ENCODE peak calls at places on chromosome 1, in ten cellular contexts. B is fibroblast of the aortic adventitia, F is SK-N-SH, M is fibroblast of pulmonary artery, E is stomach, W is NB4, V is HL-60, U is AG09309, G is ovary, Q is HepG2. R is an unnamed sample.

GRCh38 chr1:2204384-2205190 is 10.0 kb upstream of the FAAP20 start:
- DNase-seq in G (peak), E (peak), B (peak), U (no peak), V (peak), M (peak), W (peak), F (peak), Q (peak), R (no peak)

GRCh38 chr1:28893403-28894102 is 20.8 kb upstream of the EPB41 start:
- DNase-seq in U (no peak), V (no peak), Q (no peak), M (peak), B (no peak), E (no peak), F (peak), W (peak), G (no peak), R (no peak)

GRCh38 chr1:206864939-206865671 is at the start of gene IL20:
- DNase-seq in G (peak), B (peak), W (peak), E (peak), V (peak), F (peak), Q (peak), M (peak), U (peak), R (peak)

GRCh38 chr1:233700338-233700737 is 86.4 kb downstream of the KCNK1 start:
- DNase-seq in G (no peak), W (no peak), F (no peak), B (no peak), E (peak), M (no peak), U (no peak), V (no peak), Q (no peak), R (no peak)

GRCh38 chr1:236027096-236027495 is 37.8 kb downstream of the NID1 start:
- DNase-seq in V (peak), F (no peak), G (no peak), B (no peak), U (no peak), W (peak), Q (no peak), M (no peak), E (no peak), R (no peak)

GRCh38 chr1:218717611-218718010 is 372.5 kb downstream of the TGFB2 start:
- DNase-seq in M (peak), Q (no peak), W (no peak), U (no peak), E (no peak), B (peak), F (no peak), V (no peak), G (no peak), R (no peak)

GRCh38 chr1:210898473-210898872 is 235.5 kb downstream of the KCNH1 start:
- DNase-seq in Q (no peak), V (no peak), B (no peak), G (no peak), W (no peak), F (no peak), E (no peak), M (no peak), U (no peak), R (no peak)

GRCh38 chr1:21175324-21175669 is 1.4 kb downstream of the EIF4G3 start:
- DNase-seq in B (peak), Q (no peak), G (no peak), E (peak), V (peak), F (peak), W (peak), M (peak), U (no peak), R (peak)

GRCh38 chr1:75791022-75791421 is 5.0 kb downstream of the RABGGTB start:
- DNase-seq in E (no peak), M (peak), U (no peak), W (no peak), Q (no peak), B (peak), G (no peak), V (no peak), F (no peak), R (no peak)

GRCh38 chr1:44594871-44595735 is 79.2 kb downstream of the TMEM53 start:
- DNase-seq in M (peak), E (peak), W (peak), U (no peak), G (peak), V (peak), F (peak), B (peak), Q (peak), R (peak)

GRCh38 chr1:8362701-8363101 is 44.8 kb downstream of the SLC45A1 start:
- DNase-seq in G (no peak), Q (no peak), F (no peak), U (no peak), M (no peak), E (no peak), W (no peak), V (no peak), B (no peak), R (no peak)

GRCh38 chr1:225941220-225941948 is at the start of gene LEFTY2:
- DNase-seq in W (no peak), F (peak), M (no peak), U (no peak), G (no peak), V (no peak), E (no peak), Q (no peak), B (no peak), R (no peak)

GRCh38 chr1:41919131-41919530 is 409 bp upstream of the HIVEP3 start:
- DNase-seq in V (no peak), B (no peak), E (no peak), U (no peak), M (no peak), G (no peak), Q (no peak), W (no peak), F (no peak), R (no peak)

GRCh38 chr1:178263341-178263740 is 169.4 kb downstream of the RASAL2 start:
- DNase-seq in F (no peak), E (no peak), M (no peak), G (no peak), Q (no peak), V (no peak), W (no peak), B (peak), U (no peak), R (no peak)

GRCh38 chr1:2586154-2587070 is at the start of gene PRXL2B:
- DNase-seq in F (peak), B (peak), V (peak), M (peak), E (peak), U (peak), Q (peak), W (peak), G (peak), R (peak)

GRCh38 chr1:152190589-152190988 is 31.6 kb upstream of the RPTN start:
- DNase-seq in W (no peak), B (peak), F (no peak), U (peak), M (peak), V (no peak), E (no peak), Q (no peak), G (no peak), R (no peak)

GRCh38 chr1:200512191-200512590 is 102.4 kb upstream of the ZNF281 start:
- DNase-seq in G (no peak), E (no peak), B (peak), Q (no peak), W (peak), F (no peak), M (peak), U (peak), V (no peak), R (no peak)

GRCh38 chr1:11940260-11940921 is 5.9 kb downstream of the PLOD1 start:
- DNase-seq in U (no peak), V (no peak), Q (peak), G (no peak), F (peak), B (peak), M (peak), E (no peak), W (no peak), R (no peak)

GRCh38 chr1:24751833-24752232 is 6.6 kb downstream of the CLIC4 start:
- DNase-seq in E (no peak), G (no peak), B (no peak), V (no peak), F (no peak), M (no peak), W (no peak), Q (no peak), U (no peak), R (no peak)

GRCh38 chr1:24756395-24756794 is 11.1 kb downstream of the CLIC4 start:
- DNase-seq in E (no peak), F (no peak), B (no peak), U (no peak), W (no peak), M (no peak), Q (no peak), G (no peak), V (no peak), R (no peak)

GRCh38 chr1:24749886-24750285 is 4.6 kb downstream of the CLIC4 start:
- DNase-seq in U (no peak), F (no peak), Q (no peak), M (no peak), B (no peak), E (no peak), V (no peak), G (no peak), W (no peak), R (no peak)

GRCh38 chr1:24752305-24752704 is 7.1 kb downstream of the CLIC4 start:
- DNase-seq in U (no peak), M (no peak), V (no peak), G (no peak), E (no peak), W (no peak), Q (no peak), B (no peak), F (no peak), R (no peak)

GRCh38 chr1:24754229-24754628 is 9.0 kb downstream of the CLIC4 start:
- DNase-seq in V (no peak), B (peak), G (no peak), E (no peak), F (no peak), M (peak), Q (no peak), U (no peak), W (no peak), R (no peak)
- H3K4me3 ChIP-seq in V (no peak), B (peak), G (no peak), E (no peak), F (no peak), M (no peak), Q (no peak), U (no peak), W (no peak), R (no peak)

GRCh38 chr1:154971341-154971998 is 923 bp upstream of the SHC1 start:
- DNase-seq in Q (no peak), M (peak), U (no peak), G (peak), V (no peak), E (peak), F (no peak), B (no peak), W (no peak), R (peak)

GRCh38 chr1:154970631-154971340 is at the start of gene SHC1:
- DNase-seq in Q (peak), F (peak), V (no peak), E (peak), W (peak), G (peak), U (peak), B (peak), M (peak), R (peak)

GRCh38 chr1:154973344-154974085 is 966 bp upstream of the CKS1B start:
- DNase-seq in M (peak), W (peak), V (peak), B (peak), F (peak), G (peak), U (peak), E (peak), Q (peak), R (peak)

GRCh38 chr1:154972517-154973343 is 1.8 kb upstream of the CKS1B start:
- DNase-seq in U (peak), F (no peak), B (peak), M (peak), Q (peak), G (peak), W (no peak), V (no peak), E (peak), R (peak)

GRCh38 chr1:154972213-154972516 is 1.6 kb upstream of the SHC1 start:
- DNase-seq in F (no peak), V (no peak), B (no peak), G (no peak), U (no peak), M (no peak), W (no peak), E (no peak), Q (no peak), R (no peak)
- H3K4me3 ChIP-seq in F (peak), V (no peak), B (peak), G (no peak), U (peak), M (peak), W (no peak), E (peak), Q (peak), R (no peak)

GRCh38 chr1:56648546-56648945 is 3.4 kb downstream of the PRKAA2 start:
- DNase-seq in W (no peak), Q (no peak), B (no peak), E (no peak), M (no peak), V (no peak), U (no peak), F (no peak), G (no peak), R (no peak)

GRCh38 chr1:56655991-56656613 is 11.0 kb downstream of the PRKAA2 start:
- DNase-seq in B (no peak), G (no peak), E (no peak), F (no peak), M (no peak), U (no peak), Q (no peak), W (no peak), V (no peak), R (no peak)

GRCh38 chr1:56658254-56658653 is 13.1 kb downstream of the PRKAA2 start:
- DNase-seq in B (no peak), W (no peak), F (no peak), Q (no peak), V (no peak), G (no peak), E (no peak), M (no peak), U (no peak), R (no peak)

GRCh38 chr1:56654126-56654923 is 9.2 kb downstream of the PRKAA2 start:
- DNase-seq in V (no peak), M (no peak), G (no peak), E (no peak), W (no peak), Q (no peak), B (peak), F (no peak), U (no peak), R (no peak)
- H3K4me3 ChIP-seq in V (no peak), M (no peak), G (no peak), E (no peak), W (no peak), Q (no peak), B (no peak), F (no peak), U (no peak), R (no peak)

GRCh38 chr1:183841950-183842816 is 37.3 kb downstream of the RGL1 start:
- DNase-seq in F (peak), W (no peak), E (no peak), U (peak), M (peak), V (no peak), Q (peak), G (no peak), B (peak), R (peak)
- H3K4me3 ChIP-seq in F (peak), W (no peak), E (no peak), U (no peak), M (peak), V (no peak), Q (peak), G (peak), B (no peak), R (no peak)

DNA sequence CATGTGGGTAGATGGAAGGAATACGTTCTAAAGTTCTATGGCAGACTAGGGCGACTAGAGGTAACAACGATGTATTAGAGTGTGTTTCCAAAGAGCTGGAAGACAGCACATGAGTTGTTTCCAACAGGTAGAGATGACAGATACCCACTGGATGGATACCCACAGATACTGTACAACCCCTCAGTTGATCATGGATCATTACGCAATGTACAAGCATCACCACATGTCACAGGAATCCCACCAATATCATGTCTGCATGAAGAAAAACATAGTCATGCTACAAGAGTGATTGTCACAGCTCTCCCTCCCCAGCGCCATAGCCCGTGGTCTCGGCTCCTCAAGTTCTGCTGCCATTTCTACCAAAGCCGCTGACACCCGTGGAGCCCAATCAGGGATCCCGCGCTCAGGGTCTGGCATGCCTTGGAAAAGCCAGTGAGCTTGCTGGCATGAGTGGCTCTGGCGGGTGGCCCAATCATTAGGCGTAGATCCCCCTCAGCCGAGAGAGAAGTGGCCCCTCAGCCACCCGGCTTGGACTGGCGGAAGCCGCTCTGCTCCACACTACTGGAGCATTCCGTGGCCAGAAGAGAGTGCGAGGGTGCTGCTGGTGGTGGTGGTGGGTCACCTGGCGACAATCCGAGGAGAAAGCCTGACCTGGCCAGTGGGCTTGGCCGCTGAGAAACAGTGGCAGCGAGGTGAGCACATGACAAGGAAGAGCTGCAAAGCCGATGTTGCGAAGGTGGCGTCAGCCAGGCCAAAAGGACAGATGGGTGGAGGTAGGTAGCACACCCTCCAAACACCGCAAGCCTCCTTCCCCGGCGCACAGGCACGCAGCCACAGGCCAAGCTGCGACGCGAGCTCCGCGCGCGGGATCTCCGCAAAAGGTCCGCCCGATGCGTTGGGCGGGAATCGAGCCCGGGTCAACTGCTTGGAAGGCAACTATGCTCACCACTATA is 65.7 kb upstream of the FCGR2A start:
- DNase-seq in Q (no peak), U (no peak), B (peak), W (peak), E (no peak), F (peak), G (peak), V (peak), M (no peak), R (no peak)
- H3K4me3 ChIP-seq in Q (peak), U (peak), B (peak), W (peak), E (peak), F (peak), G (no peak), V (peak), M (no peak), R (no peak)

GRCh38 chr1:243882276-243882675 is 32.2 kb upstream of the AKT3 start:
- DNase-seq in E (no peak), F (no peak), U (peak), Q (no peak), V (no peak), G (no peak), W (peak), M (peak), B (peak), R (no peak)
- H3K4me3 ChIP-seq in E (no peak), F (no peak), U (no peak), Q (no peak), V (no peak), G (no peak), W (no peak), M (no peak), B (no peak), R (no peak)

GRCh38 chr1:36514501-36514900 is 31.8 kb upstream of the CSF3R start:
- DNase-seq in G (no peak), B (no peak), U (no peak), M (no peak), F (no peak), E (no peak), V (no peak), Q (no peak), W (no peak), R (no peak)
- H3K4me3 ChIP-seq in G (no peak), B (no peak), U (no peak), M (no peak), F (no peak), E (no peak), V (no peak), Q (no peak), W (no peak), R (no peak)

GRCh38 chr1:30907390-30907640 is 1.2 kb downstream of the SDC3 start:
- DNase-seq in U (no peak), E (no peak), M (no peak), B (no peak), G (no peak), V (no peak), F (no peak), W (no peak), Q (no peak), R (no peak)
- H3K4me3 ChIP-seq in U (peak), E (peak), M (peak), B (peak), G (no peak), V (no peak), F (peak), W (no peak), Q (peak), R (peak)

GRCh38 chr1:1069061-1069710 is 4.9 kb downstream of the RNF223 start:
- DNase-seq in V (peak), Q (peak), G (peak), B (peak), E (peak), W (peak), F (peak), M (peak), U (no peak), R (peak)

GRCh38 chr1:1068374-1069060 is 5.6 kb downstream of the RNF223 start:
- DNase-seq in E (peak), U (no peak), W (no peak), B (no peak), F (no peak), Q (no peak), G (no peak), V (no peak), M (no peak), R (no peak)

GRCh38 chr1:1066403-1067283 is 7.5 kb downstream of the RNF223 start:
- DNase-seq in W (no peak), Q (no peak), G (no peak), M (no peak), E (no peak), U (no peak), F (no peak), V (no peak), B (no peak), R (no peak)

GRCh38 chr1:1067284-1068076 is 6.6 kb downstream of the RNF223 start:
- DNase-seq in B (no peak), Q (no peak), M (no peak), G (no peak), U (no peak), V (no peak), F (no peak), E (peak), W (no peak), R (no peak)

GRCh38 chr1:1068077-1068373 is 6.1 kb downstream of the RNF223 start:
- DNase-seq in M (no peak), W (no peak), G (no peak), Q (no peak), F (no peak), E (no peak), U (no peak), V (no peak), B (no peak), R (no peak)
- H3K4me3 ChIP-seq in M (no peak), W (no peak), G (no peak), Q (no peak), F (no peak), E (peak), U (no peak), V (no peak), B (no peak), R (no peak)

R was measured in prostate gland.